ENCODE peak calls at places on chromosomes 3 and 15, in six cellular contexts. One of them, this sample, is unnamed.
A peak's percentile ranks its signal among the peaks of the same experiment; 100 is the strongest.

GRCh38 chr3:151895881-151896661 is 22.6 kb downstream of the SUCNR1 start:
- DNase-seq in IMR-90: no peak
- DNase-seq in H9: no peak
- DNase-seq in neuronal stem cell: no peak
- DNase-seq in mesenchymal stem cell: no peak
- DNase-seq in H1: no peak
- DNase-seq in this sample: no peak

GRCh38 chr15:31273258-31273941 is 53.2 kb upstream of the KLF13 start:
- DNase-seq in IMR-90: no peak
- DNase-seq in H9: peak; percentile 23
- DNase-seq in neuronal stem cell: no peak
- DNase-seq in mesenchymal stem cell: no peak
- DNase-seq in H1: no peak
- DNase-seq in this sample: no peak

GRCh38 chr15:76843269-76843668 is 61.9 kb downstream of the SCAPER start:
- DNase-seq in IMR-90: no peak
- DNase-seq in H9: no peak
- DNase-seq in neuronal stem cell: no peak
- DNase-seq in mesenchymal stem cell: no peak
- DNase-seq in H1: no peak
- DNase-seq in this sample: no peak

GRCh38 chr15:65331811-65332210 is 27.3 kb downstream of the RNU5B-1 start:
- DNase-seq in IMR-90: no peak
- DNase-seq in H9: no peak
- DNase-seq in neuronal stem cell: no peak
- DNase-seq in mesenchymal stem cell: no peak
- DNase-seq in H1: no peak
- DNase-seq in this sample: no peak

GRCh38 chr15:64635486-64635815 is 139.9 kb downstream of the RBPMS2 start:
- DNase-seq in IMR-90: peak; percentile 86
- DNase-seq in H9: no peak
- DNase-seq in neuronal stem cell: peak; percentile 6
- DNase-seq in mesenchymal stem cell: peak; percentile 90
- DNase-seq in H1: no peak
- DNase-seq in this sample: no peak

GRCh38 chr15:65182538-65182937 is 2.6 kb downstream of the CLPX start:
- DNase-seq in IMR-90: no peak
- DNase-seq in H9: no peak
- DNase-seq in neuronal stem cell: no peak
- DNase-seq in mesenchymal stem cell: no peak
- DNase-seq in H1: no peak
- DNase-seq in this sample: no peak

GRCh38 chr15:58525926-58526538 is 94.2 kb downstream of the LIPC start:
- DNase-seq in IMR-90: no peak
- DNase-seq in H9: no peak
- DNase-seq in neuronal stem cell: no peak
- DNase-seq in mesenchymal stem cell: no peak
- DNase-seq in H1: no peak
- DNase-seq in this sample: no peak

GRCh38 chr3:73656241-73656890 is 31.6 kb upstream of the PDZRN3 start:
- DNase-seq in IMR-90: peak; percentile 29
- DNase-seq in H9: no peak
- DNase-seq in neuronal stem cell: no peak
- DNase-seq in mesenchymal stem cell: no peak
- DNase-seq in H1: no peak
- DNase-seq in this sample: peak; percentile 83

GRCh38 chr3:94101860-94102259 is 39.0 kb downstream of the NSUN3 start:
- DNase-seq in IMR-90: peak; percentile 15
- DNase-seq in H9: no peak
- DNase-seq in neuronal stem cell: no peak
- DNase-seq in mesenchymal stem cell: peak; percentile 11
- DNase-seq in H1: no peak
- DNase-seq in this sample: no peak

GRCh38 chr3:74129611-74130010 is 484.8 kb downstream of the CNTN3 start:
- DNase-seq in IMR-90: no peak
- DNase-seq in H9: no peak
- DNase-seq in neuronal stem cell: no peak
- DNase-seq in mesenchymal stem cell: no peak
- DNase-seq in H1: no peak
- DNase-seq in this sample: no peak

GRCh38 chr3:144229237-144229830 is 257.7 kb downstream of the DIPK2A start:
- DNase-seq in IMR-90: no peak
- DNase-seq in H9: no peak
- DNase-seq in neuronal stem cell: no peak
- DNase-seq in mesenchymal stem cell: no peak
- DNase-seq in H1: no peak
- DNase-seq in this sample: no peak

GRCh38 chr15:89912674-89913396 is at the start of gene ARPIN:
- DNase-seq in IMR-90: peak; percentile 32
- DNase-seq in H9: peak; percentile 58
- DNase-seq in neuronal stem cell: peak; percentile 48
- DNase-seq in mesenchymal stem cell: peak; percentile 50
- DNase-seq in H1: no peak
- DNase-seq in this sample: no peak

GRCh38 chr3:86029590-86029989 is 961.4 kb downstream of the VGLL3 start:
- DNase-seq in IMR-90: no peak
- DNase-seq in H9: no peak
- DNase-seq in neuronal stem cell: no peak
- DNase-seq in mesenchymal stem cell: no peak
- DNase-seq in H1: no peak
- DNase-seq in this sample: no peak

GRCh38 chr15:38608682-38609081 is 44.1 kb upstream of the RASGRP1 start:
- DNase-seq in IMR-90: no peak
- DNase-seq in H9: no peak
- DNase-seq in neuronal stem cell: no peak
- DNase-seq in mesenchymal stem cell: no peak
- DNase-seq in H1: no peak
- DNase-seq in this sample: peak; percentile 61
- H3K14ac ChIP-seq in IMR-90: no peak overlapping the region
- H3K14ac ChIP-seq in H9: no peak overlapping the region
- H3K14ac ChIP-seq in neuronal stem cell: no peak overlapping the region
- H3K14ac ChIP-seq in mesenchymal stem cell: no peak overlapping the region
- H3K14ac ChIP-seq in H1: no peak overlapping the region
- H3K14ac ChIP-seq in this sample: no peak overlapping the region

GRCh38 chr3:9866639-9867038 is 13.4 kb downstream of the CIDEC start:
- DNase-seq in IMR-90: no peak
- DNase-seq in H9: no peak
- DNase-seq in neuronal stem cell: no peak
- DNase-seq in mesenchymal stem cell: no peak
- DNase-seq in H1: no peak
- DNase-seq in this sample: no peak

GRCh38 chr3:9867106-9867505 is 12.9 kb downstream of the CIDEC start:
- DNase-seq in IMR-90: no peak
- DNase-seq in H9: no peak
- DNase-seq in neuronal stem cell: no peak
- DNase-seq in mesenchymal stem cell: no peak
- DNase-seq in H1: no peak
- DNase-seq in this sample: no peak

GRCh38 chr3:9869955-9870354 is 10.1 kb downstream of the CIDEC start:
- DNase-seq in IMR-90: no peak
- DNase-seq in H9: no peak
- DNase-seq in neuronal stem cell: no peak
- DNase-seq in mesenchymal stem cell: no peak
- DNase-seq in H1: no peak
- DNase-seq in this sample: no peak

GRCh38 chr3:9875448-9875847 is 4.6 kb downstream of the CIDEC start:
- DNase-seq in IMR-90: no peak
- DNase-seq in H9: no peak
- DNase-seq in neuronal stem cell: no peak
- DNase-seq in mesenchymal stem cell: no peak
- DNase-seq in H1: no peak
- DNase-seq in this sample: no peak

DNA sequence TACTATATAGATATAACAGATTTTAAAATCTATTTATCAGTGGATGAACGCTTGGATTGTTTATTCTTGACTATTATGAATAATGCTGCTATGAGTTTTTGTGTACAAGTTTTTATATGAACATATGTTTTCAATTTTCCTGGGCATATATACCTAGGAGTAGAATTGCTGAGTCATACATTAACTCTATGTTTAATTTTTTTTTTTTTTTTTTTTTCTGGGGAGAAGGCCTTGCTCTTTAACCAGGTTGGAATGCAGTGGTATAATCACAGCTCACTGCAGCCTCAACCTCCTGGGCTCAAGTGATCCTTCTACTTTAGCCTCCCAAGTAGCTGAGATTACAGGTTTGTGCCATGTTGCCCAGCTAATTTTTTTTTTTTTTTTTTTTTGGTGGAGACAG is 9.1 kb downstream of the CIDEC start:
- DNase-seq in IMR-90: peak; percentile 86
- DNase-seq in H9: no peak
- DNase-seq in neuronal stem cell: no peak
- DNase-seq in mesenchymal stem cell: peak; percentile 27
- DNase-seq in H1: no peak
- DNase-seq in this sample: no peak
- H3K14ac ChIP-seq in IMR-90: peak overlapping the region; percentile 47
- H3K14ac ChIP-seq in H9: no peak overlapping the region
- H3K14ac ChIP-seq in neuronal stem cell: no peak overlapping the region
- H3K14ac ChIP-seq in mesenchymal stem cell: no peak overlapping the region
- H3K14ac ChIP-seq in H1: no peak overlapping the region
- H3K14ac ChIP-seq in this sample: no peak overlapping the region

GRCh38 chr3:50174947-50175524 is 16.4 kb upstream of the GNAT1 start:
- DNase-seq in IMR-90: no peak
- DNase-seq in H9: no peak
- DNase-seq in neuronal stem cell: no peak
- DNase-seq in mesenchymal stem cell: no peak
- DNase-seq in H1: no peak
- DNase-seq in this sample: no peak

GRCh38 chr3:50171540-50172301 is 16.6 kb downstream of the SEMA3F start:
- DNase-seq in IMR-90: no peak
- DNase-seq in H9: no peak
- DNase-seq in neuronal stem cell: no peak
- DNase-seq in mesenchymal stem cell: no peak
- DNase-seq in H1: no peak
- DNase-seq in this sample: peak; percentile 18

GRCh38 chr3:50172615-50173220 is 17.6 kb downstream of the SEMA3F start:
- DNase-seq in IMR-90: no peak
- DNase-seq in H9: no peak
- DNase-seq in neuronal stem cell: no peak
- DNase-seq in mesenchymal stem cell: no peak
- DNase-seq in H1: no peak
- DNase-seq in this sample: no peak

GRCh38 chr3:50173685-50174516 is 17.5 kb upstream of the GNAT1 start:
- DNase-seq in IMR-90: no peak
- DNase-seq in H9: no peak
- DNase-seq in neuronal stem cell: no peak
- DNase-seq in mesenchymal stem cell: no peak
- DNase-seq in H1: no peak
- DNase-seq in this sample: no peak

GRCh38 chr3:50174517-50174895 is 16.9 kb upstream of the GNAT1 start:
- DNase-seq in IMR-90: no peak
- DNase-seq in H9: no peak
- DNase-seq in neuronal stem cell: no peak
- DNase-seq in mesenchymal stem cell: no peak
- DNase-seq in H1: no peak
- DNase-seq in this sample: no peak
- H3K14ac ChIP-seq in IMR-90: no peak overlapping the region
- H3K14ac ChIP-seq in H9: no peak overlapping the region
- H3K14ac ChIP-seq in neuronal stem cell: peak overlapping the region; percentile 47
- H3K14ac ChIP-seq in mesenchymal stem cell: no peak overlapping the region
- H3K14ac ChIP-seq in H1: no peak overlapping the region
- H3K14ac ChIP-seq in this sample: no peak overlapping the region

DNA sequence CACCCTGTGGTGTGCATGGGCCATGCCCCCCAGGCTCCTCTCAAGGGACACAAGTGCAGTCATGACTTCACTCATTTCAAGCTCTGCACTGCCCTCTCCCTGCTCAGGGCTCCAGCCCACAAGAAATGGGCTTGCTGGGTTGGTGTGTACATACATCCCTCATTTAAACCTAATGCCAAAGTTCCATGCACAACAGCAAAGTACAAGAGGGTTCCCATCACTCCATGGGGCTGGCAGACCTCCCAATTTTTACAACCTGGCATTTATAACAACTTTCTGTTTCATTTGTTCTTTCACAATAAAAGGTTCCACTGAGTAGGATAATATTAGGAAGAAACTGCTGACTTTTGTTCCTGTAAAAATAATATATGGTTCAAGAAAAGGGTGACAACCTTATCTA is 54.3 kb downstream of the HERC2 start:
- DNase-seq in IMR-90: no peak
- DNase-seq in H9: no peak
- DNase-seq in neuronal stem cell: no peak
- DNase-seq in mesenchymal stem cell: no peak
- DNase-seq in H1: no peak
- DNase-seq in this sample: no peak
- H3K14ac ChIP-seq in IMR-90: no peak overlapping the region
- H3K14ac ChIP-seq in H9: no peak overlapping the region
- H3K14ac ChIP-seq in neuronal stem cell: no peak overlapping the region
- H3K14ac ChIP-seq in mesenchymal stem cell: no peak overlapping the region
- H3K14ac ChIP-seq in H1: no peak overlapping the region
- H3K14ac ChIP-seq in this sample: no peak overlapping the region

DNA sequence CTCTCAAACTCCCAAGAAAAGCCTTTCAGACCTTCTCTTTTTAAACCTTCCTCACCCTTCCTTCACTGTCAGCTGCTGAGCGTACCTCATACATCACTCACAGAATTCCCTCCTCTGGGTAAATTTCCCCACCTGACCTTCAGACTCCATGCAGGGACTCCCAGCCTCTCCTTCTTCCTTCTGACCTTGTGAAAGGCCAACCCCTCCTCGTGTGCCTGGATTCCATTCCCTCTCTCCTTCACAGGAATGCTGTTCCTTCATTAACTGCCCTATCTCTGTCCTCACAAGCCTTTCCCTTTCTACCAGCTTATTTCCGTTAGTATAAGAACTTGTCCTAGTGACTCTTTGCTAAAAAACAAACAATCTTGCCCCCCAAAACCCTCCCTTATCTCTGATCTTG is 69.7 kb upstream of the MME start:
- DNase-seq in IMR-90: no peak
- DNase-seq in H9: no peak
- DNase-seq in neuronal stem cell: no peak
- DNase-seq in mesenchymal stem cell: no peak
- DNase-seq in H1: no peak
- DNase-seq in this sample: peak; percentile 45
- H3K14ac ChIP-seq in IMR-90: no peak overlapping the region
- H3K14ac ChIP-seq in H9: no peak overlapping the region
- H3K14ac ChIP-seq in neuronal stem cell: no peak overlapping the region
- H3K14ac ChIP-seq in mesenchymal stem cell: no peak overlapping the region
- H3K14ac ChIP-seq in H1: no peak overlapping the region
- H3K14ac ChIP-seq in this sample: no peak overlapping the region

GRCh38 chr15:92159481-92159880 is 234.2 kb upstream of the ST8SIA2 start:
- DNase-seq in IMR-90: no peak
- DNase-seq in H9: peak; percentile 47
- DNase-seq in neuronal stem cell: no peak
- DNase-seq in mesenchymal stem cell: no peak
- DNase-seq in H1: no peak
- DNase-seq in this sample: no peak
- H3K14ac ChIP-seq in IMR-90: no peak overlapping the region
- H3K14ac ChIP-seq in H9: no peak overlapping the region
- H3K14ac ChIP-seq in neuronal stem cell: no peak overlapping the region
- H3K14ac ChIP-seq in mesenchymal stem cell: no peak overlapping the region
- H3K14ac ChIP-seq in H1: no peak overlapping the region
- H3K14ac ChIP-seq in this sample: no peak overlapping the region

GRCh38 chr3:188350956-188351355 is 197.0 kb downstream of the LPP start:
- DNase-seq in IMR-90: no peak
- DNase-seq in H9: no peak
- DNase-seq in neuronal stem cell: no peak
- DNase-seq in mesenchymal stem cell: no peak
- DNase-seq in H1: no peak
- DNase-seq in this sample: no peak
- H3K14ac ChIP-seq in IMR-90: no peak overlapping the region
- H3K14ac ChIP-seq in H9: no peak overlapping the region
- H3K14ac ChIP-seq in neuronal stem cell: no peak overlapping the region
- H3K14ac ChIP-seq in mesenchymal stem cell: no peak overlapping the region
- H3K14ac ChIP-seq in H1: no peak overlapping the region
- H3K14ac ChIP-seq in this sample: no peak overlapping the region

This sample was measured in trophoblast cell.